ENCODE peak calls at places on chromosomes 2 and 18, in eight cellular contexts. One of them, this sample, is unnamed.

GRCh38 chr2:64482765-64483504 is 29.0 kb downstream of the LGALSL start:
- DNase-seq in MCF 10A: peak
- DNase-seq in uterus: no peak
- DNase-seq in IMR-90: no peak
- DNase-seq in progenitor cell of endocrine pancreas: no peak
- DNase-seq in AG10803: peak
- DNase-seq in adrenal gland: peak
- DNase-seq in heart left ventricle: no peak
- DNase-seq in this sample: peak

GRCh38 chr2:68789603-68790002 is 55.0 kb downstream of the ARHGAP25 start:
- DNase-seq in MCF 10A: no peak
- DNase-seq in uterus: no peak
- DNase-seq in IMR-90: no peak
- DNase-seq in progenitor cell of endocrine pancreas: no peak
- DNase-seq in AG10803: no peak
- DNase-seq in adrenal gland: no peak
- DNase-seq in heart left ventricle: no peak
- DNase-seq in this sample: no peak

GRCh38 chr2:109616184-109616583 is 2.0 kb downstream of the SOWAHC start:
- DNase-seq in MCF 10A: no peak
- DNase-seq in uterus: no peak
- DNase-seq in IMR-90: no peak
- DNase-seq in progenitor cell of endocrine pancreas: no peak
- DNase-seq in AG10803: no peak
- DNase-seq in adrenal gland: no peak
- DNase-seq in heart left ventricle: no peak
- DNase-seq in this sample: no peak

GRCh38 chr2:209661286-209661685 is 110.3 kb upstream of the UNC80 start:
- DNase-seq in MCF 10A: no peak
- DNase-seq in uterus: no peak
- DNase-seq in IMR-90: no peak
- DNase-seq in progenitor cell of endocrine pancreas: no peak
- DNase-seq in AG10803: no peak
- DNase-seq in adrenal gland: no peak
- DNase-seq in heart left ventricle: no peak
- DNase-seq in this sample: no peak

GRCh38 chr18:42174909-42175308 is 219.9 kb downstream of the PIK3C3 start:
- DNase-seq in MCF 10A: peak
- DNase-seq in uterus: no peak
- DNase-seq in IMR-90: no peak
- DNase-seq in progenitor cell of endocrine pancreas: peak
- DNase-seq in AG10803: peak
- DNase-seq in adrenal gland: no peak
- DNase-seq in heart left ventricle: no peak
- DNase-seq in this sample: peak

GRCh38 chr2:128469203-128469602 is 150.5 kb upstream of the HS6ST1 start:
- DNase-seq in MCF 10A: no peak
- DNase-seq in uterus: no peak
- DNase-seq in IMR-90: no peak
- DNase-seq in progenitor cell of endocrine pancreas: no peak
- DNase-seq in AG10803: no peak
- DNase-seq in adrenal gland: no peak
- DNase-seq in heart left ventricle: no peak
- DNase-seq in this sample: no peak

GRCh38 chr2:38907743-38908562 is 18.3 kb downstream of the ARHGEF33 start:
- DNase-seq in MCF 10A: no peak
- DNase-seq in uterus: no peak
- DNase-seq in IMR-90: no peak
- DNase-seq in progenitor cell of endocrine pancreas: no peak
- DNase-seq in AG10803: no peak
- DNase-seq in adrenal gland: peak
- DNase-seq in heart left ventricle: no peak
- DNase-seq in this sample: no peak

GRCh38 chr2:42216712-42217111 is 47.6 kb downstream of the EML4 start:
- DNase-seq in MCF 10A: peak
- DNase-seq in uterus: no peak
- DNase-seq in IMR-90: peak
- DNase-seq in progenitor cell of endocrine pancreas: no peak
- DNase-seq in AG10803: peak
- DNase-seq in adrenal gland: no peak
- DNase-seq in heart left ventricle: no peak
- DNase-seq in this sample: peak

GRCh38 chr18:26714739-26715138 is 150.8 kb downstream of the AQP4 start:
- DNase-seq in MCF 10A: no peak
- DNase-seq in uterus: no peak
- DNase-seq in IMR-90: no peak
- DNase-seq in progenitor cell of endocrine pancreas: no peak
- DNase-seq in AG10803: no peak
- DNase-seq in adrenal gland: no peak
- DNase-seq in heart left ventricle: no peak
- DNase-seq in this sample: peak

GRCh38 chr2:71864085-71864484 is 283.6 kb downstream of the CYP26B1 start:
- DNase-seq in MCF 10A: no peak
- DNase-seq in uterus: no peak
- DNase-seq in IMR-90: no peak
- DNase-seq in progenitor cell of endocrine pancreas: no peak
- DNase-seq in AG10803: no peak
- DNase-seq in adrenal gland: no peak
- DNase-seq in heart left ventricle: no peak
- DNase-seq in this sample: no peak

GRCh38 chr2:7190587-7191320 is 273.5 kb downstream of the RNF144A start:
- DNase-seq in MCF 10A: no peak
- DNase-seq in uterus: no peak
- DNase-seq in IMR-90: no peak
- DNase-seq in progenitor cell of endocrine pancreas: no peak
- DNase-seq in AG10803: peak
- DNase-seq in adrenal gland: no peak
- DNase-seq in heart left ventricle: no peak
- DNase-seq in this sample: no peak

GRCh38 chr18:70335892-70336726 is 47.3 kb downstream of the SOCS6 start:
- DNase-seq in MCF 10A: peak
- DNase-seq in uterus: no peak
- DNase-seq in IMR-90: no peak
- DNase-seq in progenitor cell of endocrine pancreas: no peak
- DNase-seq in AG10803: no peak
- DNase-seq in adrenal gland: no peak
- DNase-seq in heart left ventricle: no peak
- DNase-seq in this sample: no peak

GRCh38 chr18:22221350-22221749 is 52.0 kb downstream of the GATA6 start:
- DNase-seq in MCF 10A: no peak
- DNase-seq in uterus: no peak
- DNase-seq in IMR-90: no peak
- DNase-seq in progenitor cell of endocrine pancreas: no peak
- DNase-seq in AG10803: no peak
- DNase-seq in adrenal gland: no peak
- DNase-seq in heart left ventricle: no peak
- DNase-seq in this sample: no peak

GRCh38 chr2:28360742-28361293 is 31.8 kb upstream of the FOSL2 start:
- DNase-seq in MCF 10A: peak
- DNase-seq in uterus: peak
- DNase-seq in IMR-90: peak
- DNase-seq in progenitor cell of endocrine pancreas: no peak
- DNase-seq in AG10803: peak
- DNase-seq in adrenal gland: peak
- DNase-seq in heart left ventricle: peak
- DNase-seq in this sample: peak

GRCh38 chr2:28717339-28717758 is 34.3 kb upstream of the PPP1CB start:
- DNase-seq in MCF 10A: peak
- DNase-seq in uterus: peak
- DNase-seq in IMR-90: peak
- DNase-seq in progenitor cell of endocrine pancreas: no peak
- DNase-seq in AG10803: peak
- DNase-seq in adrenal gland: peak
- DNase-seq in heart left ventricle: peak
- DNase-seq in this sample: peak

GRCh38 chr2:10371441-10372194 is 68.9 kb downstream of the HPCAL1 start:
- DNase-seq in MCF 10A: no peak
- DNase-seq in uterus: no peak
- DNase-seq in IMR-90: no peak
- DNase-seq in progenitor cell of endocrine pancreas: no peak
- DNase-seq in AG10803: no peak
- DNase-seq in adrenal gland: no peak
- DNase-seq in heart left ventricle: no peak
- DNase-seq in this sample: no peak

GRCh38 chr2:173021939-173022371 is 53.7 kb upstream of the MAP3K20 start:
- DNase-seq in MCF 10A: peak
- DNase-seq in uterus: no peak
- DNase-seq in IMR-90: peak
- DNase-seq in progenitor cell of endocrine pancreas: no peak
- DNase-seq in AG10803: peak
- DNase-seq in adrenal gland: no peak
- DNase-seq in heart left ventricle: peak
- DNase-seq in this sample: no peak
- TF ChIP-seq CTCF in MCF 10A: peak
- TF ChIP-seq CTCF in uterus: no peak
- TF ChIP-seq CTCF in IMR-90: peak
- TF ChIP-seq CTCF in progenitor cell of endocrine pancreas: peak
- TF ChIP-seq CTCF in AG10803: peak
- TF ChIP-seq CTCF in adrenal gland: peak
- TF ChIP-seq CTCF in heart left ventricle: peak
- TF ChIP-seq CTCF in this sample: peak

GRCh38 chr18:58407649-58408407 is 221.1 kb downstream of the ALPK2 start:
- DNase-seq in MCF 10A: no peak
- DNase-seq in uterus: no peak
- DNase-seq in IMR-90: no peak
- DNase-seq in progenitor cell of endocrine pancreas: no peak
- DNase-seq in AG10803: no peak
- DNase-seq in adrenal gland: no peak
- DNase-seq in heart left ventricle: no peak
- DNase-seq in this sample: no peak
- TF ChIP-seq CTCF in MCF 10A: no peak
- TF ChIP-seq CTCF in uterus: no peak
- TF ChIP-seq CTCF in IMR-90: no peak
- TF ChIP-seq CTCF in progenitor cell of endocrine pancreas: peak
- TF ChIP-seq CTCF in AG10803: no peak
- TF ChIP-seq CTCF in adrenal gland: no peak
- TF ChIP-seq CTCF in heart left ventricle: no peak
- TF ChIP-seq CTCF in this sample: no peak

GRCh38 chr2:88554189-88554588 is 73.1 kb downstream of the EIF2AK3 start:
- DNase-seq in MCF 10A: peak
- DNase-seq in uterus: no peak
- DNase-seq in IMR-90: no peak
- DNase-seq in progenitor cell of endocrine pancreas: no peak
- DNase-seq in AG10803: no peak
- DNase-seq in adrenal gland: no peak
- DNase-seq in heart left ventricle: no peak
- DNase-seq in this sample: no peak
- TF ChIP-seq CTCF in MCF 10A: peak
- TF ChIP-seq CTCF in uterus: no peak
- TF ChIP-seq CTCF in IMR-90: no peak
- TF ChIP-seq CTCF in progenitor cell of endocrine pancreas: peak
- TF ChIP-seq CTCF in AG10803: no peak
- TF ChIP-seq CTCF in adrenal gland: no peak
- TF ChIP-seq CTCF in heart left ventricle: no peak
- TF ChIP-seq CTCF in this sample: peak

GRCh38 chr2:152755029-152755428 is 36.6 kb downstream of the ARL6IP6 start:
- DNase-seq in MCF 10A: no peak
- DNase-seq in uterus: peak
- DNase-seq in IMR-90: no peak
- DNase-seq in progenitor cell of endocrine pancreas: no peak
- DNase-seq in AG10803: no peak
- DNase-seq in adrenal gland: peak
- DNase-seq in heart left ventricle: no peak
- DNase-seq in this sample: peak
- TF ChIP-seq CTCF in MCF 10A: peak
- TF ChIP-seq CTCF in uterus: no peak
- TF ChIP-seq CTCF in IMR-90: no peak
- TF ChIP-seq CTCF in progenitor cell of endocrine pancreas: peak
- TF ChIP-seq CTCF in AG10803: peak
- TF ChIP-seq CTCF in adrenal gland: peak
- TF ChIP-seq CTCF in heart left ventricle: peak
- TF ChIP-seq CTCF in this sample: peak

GRCh38 chr2:137886432-137886831 is 77.8 kb upstream of the HNMT start:
- DNase-seq in MCF 10A: peak
- DNase-seq in uterus: no peak
- DNase-seq in IMR-90: no peak
- DNase-seq in progenitor cell of endocrine pancreas: no peak
- DNase-seq in AG10803: no peak
- DNase-seq in adrenal gland: no peak
- DNase-seq in heart left ventricle: no peak
- DNase-seq in this sample: peak
- TF ChIP-seq CTCF in MCF 10A: peak
- TF ChIP-seq CTCF in uterus: no peak
- TF ChIP-seq CTCF in IMR-90: no peak
- TF ChIP-seq CTCF in progenitor cell of endocrine pancreas: peak
- TF ChIP-seq CTCF in AG10803: no peak
- TF ChIP-seq CTCF in adrenal gland: no peak
- TF ChIP-seq CTCF in heart left ventricle: no peak
- TF ChIP-seq CTCF in this sample: no peak

DNA sequence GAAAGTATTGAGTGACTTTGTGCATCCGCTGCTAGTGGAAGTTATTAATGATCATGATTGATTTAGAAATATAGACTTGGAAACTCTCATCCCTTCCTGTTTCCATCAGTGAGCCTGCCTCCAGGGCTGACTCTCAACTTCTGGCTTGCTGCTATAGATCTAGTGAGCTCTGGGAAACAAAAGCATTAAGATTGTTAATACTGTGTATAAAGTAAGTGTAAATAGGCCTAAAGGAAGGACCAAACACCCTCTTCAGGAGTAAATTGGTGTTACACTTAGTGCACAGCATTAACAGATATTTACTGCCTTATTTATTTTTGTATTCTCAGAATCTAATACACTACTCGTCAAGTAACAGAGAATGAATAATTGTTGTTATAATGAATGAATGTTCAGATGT is 285.6 kb downstream of the THSD7B start:
- DNase-seq in MCF 10A: peak
- DNase-seq in uterus: no peak
- DNase-seq in IMR-90: no peak
- DNase-seq in progenitor cell of endocrine pancreas: no peak
- DNase-seq in AG10803: peak
- DNase-seq in adrenal gland: no peak
- DNase-seq in heart left ventricle: no peak
- DNase-seq in this sample: no peak
- TF ChIP-seq CTCF in MCF 10A: peak
- TF ChIP-seq CTCF in uterus: no peak
- TF ChIP-seq CTCF in IMR-90: no peak
- TF ChIP-seq CTCF in progenitor cell of endocrine pancreas: peak
- TF ChIP-seq CTCF in AG10803: peak
- TF ChIP-seq CTCF in adrenal gland: no peak
- TF ChIP-seq CTCF in heart left ventricle: no peak
- TF ChIP-seq CTCF in this sample: no peak

DNA sequence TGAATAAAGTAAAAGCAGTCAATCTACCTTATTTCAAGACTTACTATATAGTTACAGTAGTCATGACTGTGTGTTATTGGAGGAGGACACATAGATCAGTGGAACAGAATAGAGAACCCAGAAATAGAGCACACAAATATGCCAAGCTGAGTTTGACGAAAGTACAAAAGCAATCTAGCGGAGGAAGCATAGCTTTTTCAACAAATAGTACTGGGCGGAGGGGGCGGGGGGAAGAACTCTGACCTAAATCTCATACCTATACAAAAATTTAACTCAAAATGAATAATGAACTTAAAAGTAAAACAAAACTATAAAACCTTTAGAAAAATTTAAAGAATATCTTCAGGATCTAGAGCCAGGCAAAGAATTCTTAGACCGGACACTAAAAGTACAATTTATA is 139.1 kb downstream of the AGPS start:
- DNase-seq in MCF 10A: no peak
- DNase-seq in uterus: no peak
- DNase-seq in IMR-90: no peak
- DNase-seq in progenitor cell of endocrine pancreas: no peak
- DNase-seq in AG10803: no peak
- DNase-seq in adrenal gland: no peak
- DNase-seq in heart left ventricle: no peak
- DNase-seq in this sample: no peak
- TF ChIP-seq CTCF in MCF 10A: no peak
- TF ChIP-seq CTCF in uterus: no peak
- TF ChIP-seq CTCF in IMR-90: no peak
- TF ChIP-seq CTCF in progenitor cell of endocrine pancreas: no peak
- TF ChIP-seq CTCF in AG10803: no peak
- TF ChIP-seq CTCF in adrenal gland: no peak
- TF ChIP-seq CTCF in heart left ventricle: no peak
- TF ChIP-seq CTCF in this sample: no peak

GRCh38 chr2:191728710-191729597 is 51.0 kb downstream of the NABP1 start:
- DNase-seq in MCF 10A: peak
- DNase-seq in uterus: no peak
- DNase-seq in IMR-90: peak
- DNase-seq in progenitor cell of endocrine pancreas: no peak
- DNase-seq in AG10803: peak
- DNase-seq in adrenal gland: no peak
- DNase-seq in heart left ventricle: no peak
- DNase-seq in this sample: no peak
- TF ChIP-seq CTCF in MCF 10A: no peak
- TF ChIP-seq CTCF in uterus: no peak
- TF ChIP-seq CTCF in IMR-90: no peak
- TF ChIP-seq CTCF in progenitor cell of endocrine pancreas: no peak
- TF ChIP-seq CTCF in AG10803: no peak
- TF ChIP-seq CTCF in adrenal gland: no peak
- TF ChIP-seq CTCF in heart left ventricle: no peak
- TF ChIP-seq CTCF in this sample: no peak